ENCODE peak calls at places on chromosomes 3 and 15, in six cellular contexts. A is CD8-positive, alpha-beta memory T cell; U is stimulated activated CD4-positive, alpha-beta T cell treated with anti-CD3 and anti-CD28 coated beads, Interleukin-1b, Interleukin-23, amount 100 ng/mL, for 48 hours; B is activated gamma-delta T cell treated with Interleukin-2 at 50 U/mL for 16 hours; S is EH; L is stimulated activated CD8-positive, alpha-beta memory T cell treated with anti-CD3 and anti-CD28 coated beads, Interleukin-7, amount 100 ng/mL, for 1 hour. F is an unnamed sample.

GRCh38 chr3:195150194-195151118 is 120.5 kb downstream of the XXYLT1 start:
- DNase-seq in A (no peak), U (peak), B (peak), S (no peak), L (no peak), F (peak)

GRCh38 chr3:56826831-56827722 is 25.3 kb upstream of the ARHGEF3 start:
- DNase-seq in A (no peak), U (no peak), B (no peak), S (peak), L (no peak), F (no peak)

GRCh38 chr15:71151061-71151460 is 35.8 kb downstream of the THSD4 start:
- DNase-seq in A (no peak), U (no peak), B (no peak), S (peak), L (no peak), F (no peak)

GRCh38 chr15:76939715-76940114 is 8.2 kb downstream of the RCN2 start:
- DNase-seq in A (no peak), U (no peak), B (no peak), S (no peak), L (no peak), F (no peak)

GRCh38 chr3:124584552-124585391 is 145.5 kb upstream of the UMPS start:
- DNase-seq in A (no peak), U (peak), B (peak), S (peak), L (no peak), F (peak)

GRCh38 chr15:57586661-57587404 is 4.9 kb upstream of the MYZAP start:
- DNase-seq in A (no peak), U (no peak), B (no peak), S (peak), L (no peak), F (no peak)

GRCh38 chr3:157755254-157755653 is 252.0 kb upstream of the VEPH1 start:
- DNase-seq in A (no peak), U (no peak), B (no peak), S (no peak), L (no peak), F (no peak)

GRCh38 chr3:185188816-185189215 is 36.0 kb upstream of the C3orf70 start:
- DNase-seq in A (no peak), U (no peak), B (no peak), S (no peak), L (no peak), F (no peak)

GRCh38 chr3:49998326-49998725 is 58.4 kb downstream of the RBM6 start:
- DNase-seq in A (no peak), U (no peak), B (no peak), S (peak), L (no peak), F (no peak)

GRCh38 chr3:36904641-36905040 is 40.2 kb downstream of the TRANK1 start:
- DNase-seq in A (no peak), U (no peak), B (no peak), S (peak), L (no peak), F (no peak)

GRCh38 chr15:29939404-29939803 is 117.1 kb upstream of the TJP1 start:
- DNase-seq in A (no peak), U (no peak), B (no peak), S (peak), L (no peak), F (no peak)

GRCh38 chr3:3200632-3201212 is 21.2 kb upstream of the CRBN start:
- DNase-seq in A (no peak), U (no peak), B (peak), S (peak), L (no peak), F (peak)

GRCh38 chr3:183073839-183074615 is 25.3 kb downstream of the MCCC1 start:
- DNase-seq in A (no peak), U (no peak), B (no peak), S (peak), L (no peak), F (no peak)

GRCh38 chr15:77022646-77023575 is 28.0 kb downstream of the PSTPIP1 start:
- DNase-seq in A (peak), U (no peak), B (no peak), S (no peak), L (no peak), F (no peak)

GRCh38 chr15:86004061-86004460 is 75.6 kb upstream of the AGBL1 start:
- DNase-seq in A (no peak), U (no peak), B (no peak), S (no peak), L (no peak), F (no peak)

F was measured in immature natural killer cell.